ENCODE peak calls at places on chromosomes 13 and 19, in nine cellular contexts. W is tibial nerve, A is stomach, B is upper lobe of left lung, S is ovary, D is suprapubic skin, C is K562, H is sigmoid colon, P is HepG2. J is an unnamed sample. For H3K27me3, the result is how much of the 10 kb centered on the place peaks cover.

GRCh38 chr19:10861118-10861651 is 10.2 kb upstream of the CARM1 start:
- DNase-seq in W (no peak), A (peak), B (no peak), S (no peak), D (no peak), C (peak), H (no peak), P (peak), J (peak)

GRCh38 chr13:45949161-45949560 is 97.6 kb upstream of the SIAH3 start:
- DNase-seq in W (no peak), A (no peak), B (no peak), S (no peak), D (no peak), C (no peak), H (no peak), P (no peak), J (no peak)

GRCh38 chr13:101049166-101049850 is 367.0 kb downstream of the NALCN start:
- DNase-seq in W (no peak), A (no peak), B (no peak), S (no peak), D (no peak), C (no peak), H (no peak), P (no peak), J (no peak)

GRCh38 chr13:21670006-21670882 is 629 bp upstream of the FGF9 start:
- DNase-seq in W (peak), A (peak), B (peak), S (peak), D (peak), C (peak), H (peak), P (no peak), J (peak)

GRCh38 chr19:2173841-2174577 is 10.3 kb downstream of the DOT1L start:
- DNase-seq in W (no peak), A (no peak), B (no peak), S (no peak), D (no peak), C (no peak), H (no peak), P (peak), J (no peak)

GRCh38 chr19:30069535-30070197 is 127.6 kb downstream of the URI1 start:
- DNase-seq in W (no peak), A (peak), B (peak), S (no peak), D (peak), C (no peak), H (peak), P (no peak), J (peak)

GRCh38 chr19:19213822-19214558 is 2.2 kb downstream of the NCAN start:
- DNase-seq in W (no peak), A (no peak), B (no peak), S (no peak), D (no peak), C (no peak), H (no peak), P (no peak), J (no peak)

GRCh38 chr13:50275392-50276063 is 260.3 kb downstream of the KCNRG start:
- DNase-seq in W (no peak), A (no peak), B (no peak), S (no peak), D (no peak), C (no peak), H (no peak), P (peak), J (no peak)

GRCh38 chr13:47835470-47836228 is 165.4 kb downstream of the SUCLA2 start:
- DNase-seq in W (no peak), A (no peak), B (no peak), S (no peak), D (no peak), C (no peak), H (no peak), P (no peak), J (no peak)

GRCh38 chr13:28503182-28503980 is 8.5 kb upstream of the FLT1 start:
- DNase-seq in W (no peak), A (no peak), B (no peak), S (no peak), D (no peak), C (no peak), H (no peak), P (no peak), J (no peak)

GRCh38 chr13:42707596-42707995 is 73.8 kb upstream of the FAM216B start:
- DNase-seq in W (no peak), A (no peak), B (no peak), S (no peak), D (no peak), C (no peak), H (no peak), P (no peak), J (no peak)

GRCh38 chr19:2034729-2035589 is 16.1 kb downstream of the MKNK2 start:
- DNase-seq in W (no peak), A (peak), B (peak), S (peak), D (peak), C (peak), H (peak), P (no peak), J (peak)

GRCh38 chr19:49421039-49421877 is 2.0 kb downstream of the PTH2 start:
- DNase-seq in W (peak), A (peak), B (peak), S (peak), D (no peak), C (peak), H (no peak), P (no peak), J (peak)

GRCh38 chr19:16849168-16849567 is 20.0 kb downstream of the SIN3B start:
- DNase-seq in W (no peak), A (no peak), B (no peak), S (no peak), D (no peak), C (no peak), H (no peak), P (no peak), J (peak)

GRCh38 chr19:28396259-28396940 is 816.6 kb downstream of the UQCRFS1 start:
- DNase-seq in W (no peak), A (no peak), B (no peak), S (no peak), D (no peak), C (peak), H (no peak), P (no peak), J (no peak)

GRCh38 chr13:72109863-72110262 is 242.9 kb upstream of the DACH1 start:
- DNase-seq in W (no peak), A (no peak), B (peak), S (no peak), D (no peak), C (no peak), H (no peak), P (no peak), J (no peak)

GRCh38 chr13:39401756-39402155 is 201.2 kb downstream of the LHFPL6 start:
- DNase-seq in W (no peak), A (no peak), B (no peak), S (no peak), D (no peak), C (peak), H (no peak), P (no peak), J (no peak)

GRCh38 chr19:50836543-50837195 is 3.3 kb upstream of the KLK15 start:
- DNase-seq in W (no peak), A (no peak), B (no peak), S (no peak), D (no peak), C (no peak), H (no peak), P (no peak), J (peak)
- H3K27me3 ChIP-seq in W (under half), A (under half), B (under half), S (under half), D (half or more), C (under half), H (under half), P (under half), J (under half)

DNA sequence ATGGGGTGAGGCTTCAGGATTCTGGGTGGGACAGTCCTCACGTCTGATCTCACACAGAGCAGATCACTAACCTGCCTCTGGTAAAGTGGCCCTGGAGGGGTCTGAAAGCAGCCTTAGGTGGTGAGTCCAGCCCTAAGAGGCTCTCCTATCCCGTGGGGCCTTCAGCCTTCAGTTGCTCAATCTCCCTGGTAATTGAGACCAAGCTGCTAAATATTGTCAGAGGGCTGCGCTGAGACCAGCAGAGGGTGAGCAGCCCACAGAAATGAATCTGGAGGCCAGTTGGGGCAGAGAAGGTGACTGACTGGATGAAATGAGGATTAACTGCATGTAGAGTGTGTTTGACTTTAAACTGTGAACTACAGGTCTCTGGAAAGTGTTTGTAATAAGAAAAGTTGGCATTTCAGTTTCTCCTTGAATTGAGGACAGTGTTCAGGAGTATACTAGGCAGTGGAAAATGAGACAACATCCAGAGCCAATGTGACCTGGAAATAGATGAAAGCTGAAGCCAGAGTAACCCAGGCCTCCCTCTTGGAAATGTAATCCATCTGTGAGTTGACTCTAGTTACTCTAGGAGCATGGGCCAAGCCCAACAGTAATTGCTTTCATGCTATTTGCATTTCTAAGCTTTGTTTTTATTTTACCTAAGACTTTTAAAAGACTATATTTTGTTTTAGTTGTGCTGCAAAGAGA is 14.3 kb upstream of the HSPH1 start:
- DNase-seq in W (no peak), A (no peak), B (no peak), S (no peak), D (no peak), C (no peak), H (no peak), P (peak), J (no peak)
- TF ChIP-seq EP300 in W (no peak), A (no peak), B (no peak), S (no peak), D (no peak), C (no peak), H (no peak), P (no peak), J (no peak)

GRCh38 chr19:3361384-3362216 is 4.8 kb upstream of the NFIC start:
- DNase-seq in W (no peak), A (no peak), B (no peak), S (peak), D (no peak), C (no peak), H (no peak), P (no peak), J (no peak)
- H3K27me3 ChIP-seq in W (under half), A (under half), B (under half), S (under half), D (under half), C (under half), H (under half), P (under half), J (under half)

GRCh38 chr19:35202722-35203674 is 25.5 kb downstream of the FAM187B start:
- DNase-seq in W (no peak), A (no peak), B (no peak), S (no peak), D (no peak), C (no peak), H (no peak), P (no peak), J (no peak)
- TF ChIP-seq EP300 in W (no peak), A (no peak), B (no peak), S (no peak), D (no peak), C (no peak), H (no peak), P (no peak), J (no peak)

DNA sequence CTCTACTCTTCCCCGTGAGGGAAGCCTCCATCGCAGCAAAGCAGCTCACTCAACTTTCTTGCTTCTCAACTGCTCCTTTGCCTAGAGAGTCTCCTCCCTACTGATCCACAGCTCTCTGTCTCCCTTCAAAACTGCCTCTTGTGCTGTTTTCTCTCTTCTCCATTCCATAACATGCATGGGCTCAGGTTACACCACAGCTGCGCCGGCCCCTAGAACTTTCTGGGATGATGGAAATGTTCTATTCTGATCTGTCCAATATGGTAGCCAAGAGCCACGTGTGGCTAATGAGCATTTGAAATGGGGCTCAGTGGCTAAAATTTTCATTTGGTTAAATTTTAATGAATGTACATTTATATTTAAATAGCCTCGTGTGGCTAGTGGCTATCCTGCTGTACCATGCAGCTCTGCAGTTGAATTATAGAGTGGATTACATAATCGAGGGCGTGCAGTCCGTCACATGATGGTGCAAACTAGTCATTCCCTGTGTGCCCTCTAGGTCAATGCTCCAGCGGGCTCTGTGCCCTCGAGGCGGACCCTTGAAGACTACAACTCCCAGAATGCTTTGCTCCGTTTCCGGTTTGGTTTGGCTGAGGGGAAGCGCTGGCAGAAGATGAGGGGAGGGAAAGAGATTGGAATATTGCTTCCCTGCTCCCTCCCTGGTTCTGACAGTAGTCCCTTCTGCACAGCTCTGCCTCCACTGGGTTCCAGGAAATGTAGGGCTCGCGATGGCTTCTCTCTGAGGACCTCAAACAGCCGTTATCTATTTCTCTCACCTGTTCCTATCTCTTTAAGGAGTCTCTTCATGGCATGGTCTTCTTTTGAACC is 109.8 kb downstream of the CACNA1A start:
- DNase-seq in W (peak), A (no peak), B (no peak), S (no peak), D (no peak), C (peak), H (peak), P (peak), J (peak)
- H3K27me3 ChIP-seq in W (under half), A (under half), B (under half), S (under half), D (under half), C (under half), H (under half), P (under half), J (under half)

DNA sequence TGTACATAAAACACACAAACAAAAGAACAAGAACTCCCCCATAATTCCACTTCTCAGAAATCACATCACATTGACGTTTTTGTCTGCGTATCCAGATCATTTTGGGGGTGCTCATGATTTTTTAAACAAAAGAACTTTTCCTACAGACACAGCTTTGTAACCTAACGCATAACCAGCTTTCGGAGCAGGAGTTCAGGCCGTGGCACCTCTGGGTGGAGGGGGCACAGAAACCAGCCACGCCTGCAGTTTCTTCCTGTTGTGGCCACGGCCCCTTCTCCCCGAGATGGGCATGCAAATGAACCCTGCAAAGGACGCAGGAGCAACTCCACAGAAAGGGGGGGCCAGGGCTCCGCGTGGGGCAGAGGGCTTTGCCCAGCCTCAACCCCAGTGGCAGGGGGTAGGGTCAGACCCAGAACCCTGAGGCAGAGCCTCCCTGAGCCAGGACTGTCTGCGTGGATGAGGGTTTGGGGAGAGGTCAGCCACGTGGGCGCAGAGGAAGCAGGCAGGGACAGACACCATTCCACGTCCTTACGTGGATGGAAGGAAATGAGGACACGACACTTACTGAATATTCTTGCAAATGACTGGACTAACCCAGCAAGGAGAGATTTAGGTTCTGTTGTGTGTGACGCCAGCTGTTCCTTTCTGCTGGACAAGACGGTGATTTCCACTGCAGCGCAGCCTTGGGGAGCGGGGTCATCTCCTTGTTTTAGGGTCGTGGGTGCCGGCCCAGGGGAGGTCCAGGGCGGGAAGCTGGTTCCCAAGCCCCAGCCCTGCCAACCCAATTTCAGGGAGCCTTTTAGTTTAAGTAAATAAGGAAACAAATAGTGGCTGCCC is 64.3 kb downstream of the RASA3 start:
- DNase-seq in W (no peak), A (no peak), B (no peak), S (no peak), D (peak), C (no peak), H (peak), P (no peak), J (peak)
- TF ChIP-seq EP300 in W (peak), A (no peak), B (no peak), S (no peak), D (no peak), C (no peak), H (no peak), P (no peak), J (no peak)

J was measured in transverse colon.